ENCODE peak calls at places on chromosomes 2 and 18, in four cellular contexts. V, Y, W and O are unnamed samples.

GRCh38 chr2:75476778-75477177 is 84.0 kb downstream of the EVA1A start:
- DNase-seq in V (no peak), Y (no peak), W (no peak), O (no peak)

GRCh38 chr2:231378028-231378722 is 17.3 kb upstream of the B3GNT7 start:
- DNase-seq in V (no peak), Y (peak), W (no peak), O (no peak)

GRCh38 chr2:237201461-237202287 is 116.0 kb downstream of the COPS8 start:
- DNase-seq in V (peak), Y (no peak), W (no peak), O (no peak)

GRCh38 chr2:138113871-138114525 is 149.7 kb downstream of the HNMT start:
- DNase-seq in V (no peak), Y (no peak), W (no peak), O (no peak)

GRCh38 chr2:15782009-15782751 is 158.2 kb upstream of the MYCN start:
- DNase-seq in V (no peak), Y (no peak), W (no peak), O (no peak)

GRCh38 chr18:36850527-36851201 is 21.7 kb downstream of the KIAA1328 start:
- DNase-seq in V (peak), Y (no peak), W (no peak), O (no peak)

GRCh38 chr18:35063875-35064274 is 22.7 kb downstream of the MAPRE2 start:
- DNase-seq in V (no peak), Y (no peak), W (no peak), O (no peak)

GRCh38 chr18:27114842-27115241 is 70.3 kb downstream of the CHST9 start:
- DNase-seq in V (no peak), Y (no peak), W (no peak), O (no peak)

GRCh38 chr2:183009249-183009899 is 28.9 kb downstream of the NCKAP1 start:
- DNase-seq in V (no peak), Y (no peak), W (no peak), O (no peak)

GRCh38 chr2:95297088-95297487 is at the start of gene KCNIP3:
- DNase-seq in V (no peak), Y (peak), W (no peak), O (peak)

GRCh38 chr2:84152471-84152870 is 306.6 kb downstream of the SUCLG1 start:
- DNase-seq in V (peak), Y (no peak), W (no peak), O (no peak)

GRCh38 chr18:22868831-22869230 is 64.3 kb upstream of the RBBP8 start:
- DNase-seq in V (no peak), Y (no peak), W (no peak), O (no peak)

GRCh38 chr18:12849548-12849947 is 34.5 kb downstream of the PTPN2 start:
- DNase-seq in V (no peak), Y (no peak), W (no peak), O (no peak)

GRCh38 chr18:8426401-8426800 is 182.8 kb upstream of the RAB12 start:
- DNase-seq in V (no peak), Y (peak), W (no peak), O (peak)
- TF ChIP-seq CTCF in V (no peak), Y (peak), W (no peak), O (peak)

GRCh38 chr2:27445155-27445554 is 3.0 kb downstream of the KRTCAP3 start:
- DNase-seq in V (no peak), Y (no peak), W (no peak), O (no peak)
- TF ChIP-seq CTCF in V (no peak), Y (no peak), W (no peak), O (no peak)

GRCh38 chr2:185108588-185108987 is 510.3 kb downstream of the ZNF804A start:
- DNase-seq in V (no peak), Y (no peak), W (no peak), O (no peak)
- TF ChIP-seq CTCF in V (no peak), Y (no peak), W (no peak), O (no peak)

DNA sequence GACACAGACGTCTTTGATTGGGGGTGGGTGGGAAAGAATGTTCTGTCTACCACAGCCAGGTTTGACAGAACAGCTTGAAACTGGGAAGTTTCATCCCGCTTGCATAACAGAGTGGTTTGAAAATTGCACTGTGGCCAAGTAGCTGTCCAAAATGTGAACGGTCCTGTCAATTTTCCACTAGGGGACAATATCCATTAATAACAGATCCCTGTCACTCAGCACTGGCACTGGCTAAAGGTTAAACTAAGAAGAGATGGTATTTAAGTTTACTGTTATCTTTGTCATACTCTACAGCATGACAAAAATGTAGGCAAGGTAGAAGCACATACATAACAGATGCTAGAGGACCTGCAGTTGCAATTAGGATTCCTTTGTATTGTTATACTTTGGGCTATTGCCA is 55.6 kb upstream of the ACMSD start:
- DNase-seq in V (no peak), Y (no peak), W (no peak), O (no peak)
- TF ChIP-seq CTCF in V (no peak), Y (peak), W (no peak), O (no peak)